ENCODE peak calls at places on chromosomes 7 and 10, in six cellular contexts. I, Q, F, G, R and X are unnamed samples.

GRCh38 chr10:49312291-49312869 is 13.4 kb downstream of the C10orf71 start:
- ATAC-seq in I (no peak), Q (no peak), F (no peak), G (no peak), R (no peak), X (no peak)

GRCh38 chr10:92750788-92751533 is 61.2 kb downstream of the HHEX start:
- ATAC-seq in I (no peak), Q (no peak), F (no peak), G (no peak), R (no peak), X (no peak)

GRCh38 chr10:28878236-28878970 is 201.1 kb downstream of the BAMBI start:
- ATAC-seq in I (no peak), Q (peak), F (no peak), G (no peak), R (no peak), X (no peak)

GRCh38 chr10:6171891-6172354 is 30.8 kb upstream of the PFKFB3 start:
- ATAC-seq in I (peak), Q (no peak), F (no peak), G (peak), R (no peak), X (peak)

GRCh38 chr7:56086761-56087160 is 6.0 kb downstream of the PHKG1 start:
- ATAC-seq in I (no peak), Q (no peak), F (no peak), G (no peak), R (no peak), X (no peak)

GRCh38 chr10:58898854-58899573 is 277.4 kb upstream of the PHYHIPL start:
- ATAC-seq in I (peak), Q (no peak), F (no peak), G (no peak), R (no peak), X (no peak)

GRCh38 chr7:10780400-10780747 is 193.3 kb upstream of the PHF14 start:
- ATAC-seq in I (no peak), Q (no peak), F (no peak), G (no peak), R (no peak), X (no peak)

GRCh38 chr7:51012569-51013217 is 230.0 kb upstream of the GRB10 start:
- ATAC-seq in I (no peak), Q (no peak), F (no peak), G (no peak), R (no peak), X (no peak)

GRCh38 chr7:25031007-25031406 is 51.0 kb upstream of the OSBPL3 start:
- ATAC-seq in I (no peak), Q (no peak), F (no peak), G (peak), R (no peak), X (no peak)

GRCh38 chr10:114356786-114357588 is 47.3 kb downstream of the AFAP1L2 start:
- ATAC-seq in I (no peak), Q (no peak), F (peak), G (no peak), R (no peak), X (peak)

GRCh38 chr7:151671514-151671913 is 151.8 kb upstream of the RHEB start:
- ATAC-seq in I (no peak), Q (no peak), F (no peak), G (no peak), R (no peak), X (no peak)

GRCh38 chr10:11448190-11448544 is 163.3 kb downstream of the USP6NL start:
- ATAC-seq in I (no peak), Q (peak), F (peak), G (peak), R (peak), X (no peak)

GRCh38 chr7:135620980-135621850 is 41.1 kb upstream of the STMP1 start:
- ATAC-seq in I (no peak), Q (peak), F (peak), G (peak), R (peak), X (peak)

GRCh38 chr10:110207805-110208613 is 604 bp downstream of the MXI1 start:
- ATAC-seq in I (no peak), Q (peak), F (peak), G (no peak), R (no peak), X (no peak)

GRCh38 chr7:23191022-23191421 is 9.2 kb downstream of the NUP42 start:
- ATAC-seq in I (no peak), Q (peak), F (no peak), G (peak), R (peak), X (no peak)

GRCh38 chr7:140209866-140210609 is 33.3 kb upstream of the KDM7A start:
- ATAC-seq in I (peak), Q (peak), F (peak), G (peak), R (peak), X (no peak)

GRCh38 chr7:85593355-85593754 is 406.5 kb upstream of the SEMA3D start:
- ATAC-seq in I (peak), Q (no peak), F (no peak), G (no peak), R (no peak), X (no peak)

GRCh38 chr7:618539-619355 is 99.1 kb upstream of the PDGFA start:
- ATAC-seq in I (peak), Q (no peak), F (no peak), G (no peak), R (peak), X (no peak)

GRCh38 chr7:120293027-120293426 is 20.1 kb downstream of the KCND2 start:
- ATAC-seq in I (no peak), Q (no peak), F (no peak), G (no peak), R (no peak), X (no peak)

DNA sequence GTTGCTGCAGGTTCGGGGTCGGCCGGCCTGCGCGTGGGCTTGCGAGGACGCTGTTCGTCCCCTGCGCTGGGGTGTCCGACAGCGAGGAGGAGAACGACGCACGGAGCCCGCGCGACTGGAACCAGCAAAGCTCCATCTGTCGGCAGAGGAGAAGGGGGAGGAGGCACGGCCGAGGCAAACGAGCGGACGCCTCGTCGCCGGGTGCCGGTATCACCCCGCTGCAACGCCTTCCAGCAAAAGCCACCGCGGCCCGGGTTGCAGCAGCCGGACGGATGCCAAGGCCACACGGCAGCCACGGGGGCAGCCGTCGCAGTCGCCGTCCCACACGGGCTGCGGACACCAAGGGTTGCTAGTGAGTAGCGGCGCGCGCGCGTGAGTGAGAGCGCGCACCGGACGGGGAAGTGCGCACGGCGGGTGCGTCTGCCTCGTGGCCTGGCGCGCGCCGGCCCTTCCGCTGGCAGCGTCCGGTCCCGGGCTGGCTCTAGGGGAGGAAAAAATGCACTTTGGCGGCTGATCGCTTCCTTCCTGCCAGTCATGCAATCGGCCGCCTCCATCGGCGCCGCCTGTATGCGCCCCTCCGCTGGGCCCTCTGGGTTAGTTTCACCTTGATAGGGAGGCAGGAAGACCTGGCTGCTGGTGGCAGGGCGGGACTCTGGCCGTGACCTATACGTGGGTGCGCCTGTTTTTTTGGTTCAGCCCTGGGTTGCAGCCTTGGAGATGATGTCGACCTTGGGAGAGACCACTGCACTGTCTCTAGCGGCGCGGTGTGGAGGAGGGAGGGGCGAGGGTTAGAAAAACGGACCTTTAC is 446 bp downstream of the STAMBPL1 start:
- ATAC-seq in I (peak), Q (peak), F (peak), G (peak), R (peak), X (peak)
- TF ChIP-seq EP300 in I (no peak), Q (no peak), F (no peak), G (peak), R (no peak), X (no peak)

GRCh38 chr7:54837167-54837566 is 78.2 kb upstream of the SEC61G start:
- ATAC-seq in I (peak), Q (no peak), F (no peak), G (no peak), R (no peak), X (peak)
- TF ChIP-seq EP300 in I (no peak), Q (no peak), F (no peak), G (no peak), R (no peak), X (no peak)

GRCh38 chr10:129945941-129946760 is 17.9 kb downstream of the EBF3 start:
- ATAC-seq in I (no peak), Q (no peak), F (no peak), G (no peak), R (no peak), X (peak)
- TF ChIP-seq EP300 in I (no peak), Q (no peak), F (no peak), G (no peak), R (no peak), X (no peak)

GRCh38 chr10:103241262-103242011 is 4.2 kb upstream of the RPEL1 start:
- ATAC-seq in I (peak), Q (peak), F (peak), G (peak), R (peak), X (no peak)
- TF ChIP-seq EP300 in I (no peak), Q (no peak), F (peak), G (no peak), R (no peak), X (no peak)

DNA sequence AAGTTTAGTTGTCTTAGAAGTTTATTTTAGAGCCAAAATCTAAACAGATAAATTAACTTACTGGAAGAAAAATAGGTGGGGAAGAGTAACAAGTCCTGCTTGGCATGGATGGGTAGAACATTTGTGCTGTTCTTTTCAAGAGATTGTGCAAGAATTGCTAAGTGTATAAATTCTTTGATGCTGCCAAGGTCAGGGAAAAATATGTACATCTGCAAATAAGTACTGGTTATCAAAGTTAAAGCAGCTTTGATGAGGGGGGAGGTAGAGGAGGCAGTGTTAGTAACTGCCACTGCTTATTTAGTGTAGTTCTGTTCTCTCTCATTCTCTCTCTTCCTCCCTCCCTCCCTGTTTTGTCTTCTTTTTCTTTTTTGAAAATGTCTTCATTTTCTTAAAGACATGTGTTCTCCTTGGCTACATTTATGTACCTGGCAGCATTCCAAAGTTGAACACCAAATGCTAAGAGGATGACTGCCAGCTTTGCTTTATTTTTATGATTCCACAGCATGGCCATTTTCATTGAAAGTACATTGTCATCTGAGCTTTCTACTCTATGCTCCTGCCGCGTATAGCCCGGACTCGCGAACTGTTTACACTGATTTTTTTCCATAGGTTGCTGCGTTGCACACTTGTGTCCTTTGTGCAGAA is 18.6 kb downstream of the CACNB2 start:
- ATAC-seq in I (no peak), Q (no peak), F (no peak), G (no peak), R (no peak), X (peak)
- TF ChIP-seq EP300 in I (no peak), Q (no peak), F (no peak), G (no peak), R (no peak), X (no peak)